ENCODE peak calls at places on chromosomes 4 and X, in seven cellular contexts. I is GM23248, T is neural progenitor cell, L is HCT116, Y is PC-3, U is MM.1S, B is GM23338. H is an unnamed sample.

GRCh38 chrX:56994375-56995270 is 718 bp downstream of the SPIN3 start:
- DNase-seq in T (peak), B (no peak), Y (no peak), I (peak), U (no peak), L (no peak), H (no peak)

GRCh38 chrX:129522184-129523059 is 868 bp downstream of the SMARCA1 start:
- DNase-seq in U (no peak), B (peak), L (peak), T (peak), Y (peak), I (peak), H (peak)

GRCh38 chr4:6794189-6794588 is 11.7 kb downstream of the KIAA0232 start:
- DNase-seq in U (no peak), B (no peak), L (no peak), I (no peak), Y (no peak), T (no peak), H (no peak)

GRCh38 chr4:90586799-90587198 is 459.6 kb downstream of the CCSER1 start:
- DNase-seq in L (no peak), U (no peak), I (no peak), Y (no peak), T (no peak), B (no peak), H (no peak)

GRCh38 chr4:153616005-153616555 is 68.0 kb upstream of the TLR2 start:
- DNase-seq in B (no peak), I (no peak), Y (no peak), L (no peak), T (no peak), U (no peak), H (no peak)

GRCh38 chr4:170391066-170391754 is 301.5 kb upstream of the AADAT start:
- DNase-seq in T (peak), L (no peak), U (no peak), Y (peak), B (no peak), I (peak), H (no peak)

GRCh38 chr4:78776031-78776728 is at the start of gene BMP2K:
- DNase-seq in Y (peak), U (peak), B (peak), L (peak), I (peak), T (peak), H (peak)

GRCh38 chr4:87251104-87251503 is 30.7 kb upstream of the KLHL8 start:
- DNase-seq in U (no peak), Y (no peak), T (peak), B (no peak), L (no peak), I (peak), H (no peak)

GRCh38 chr4:40057540-40058091 is 966 bp downstream of the N4BP2 start:
- DNase-seq in U (peak), T (peak), L (peak), Y (peak), B (peak), I (peak), H (peak)

GRCh38 chr4:158769175-158769831 is 477 bp downstream of the FNIP2 start:
- DNase-seq in B (peak), L (no peak), Y (peak), I (peak), T (no peak), U (peak), H (peak)

GRCh38 chrX:20547649-20548051 is 280.9 kb upstream of the RPS6KA3 start:
- DNase-seq in B (no peak), L (no peak), Y (peak), T (no peak), I (peak), U (peak), H (peak)

GRCh38 chrX:17052210-17052609 is 105.8 kb downstream of the REPS2 start:
- DNase-seq in T (no peak), L (no peak), I (peak), B (no peak), U (no peak), Y (no peak), H (no peak)

GRCh38 chrX:22095306-22095705 is 63.2 kb downstream of the PHEX start:
- DNase-seq in I (peak), L (no peak), T (peak), B (no peak), U (no peak), Y (no peak), H (peak)

GRCh38 chr4:40736910-40737309 is 12.8 kb upstream of the NSUN7 start:
- DNase-seq in T (peak), L (peak), I (peak), U (peak), Y (peak), B (peak), H (peak)

GRCh38 chr4:16102356-16102755 is 18.5 kb upstream of the PROM1 start:
- DNase-seq in Y (no peak), T (no peak), I (no peak), U (no peak), L (no peak), B (no peak), H (no peak)

GRCh38 chrX:32289356-32289755 is 922.0 kb downstream of the DMD start:
- DNase-seq in Y (no peak), L (no peak), I (no peak), U (no peak), B (no peak), T (no peak), H (no peak)

GRCh38 chr4:39846135-39846534 is 131.6 kb downstream of the PDS5A start:
- DNase-seq in L (no peak), T (no peak), B (no peak), U (no peak), I (peak), Y (peak), H (no peak)

DNA sequence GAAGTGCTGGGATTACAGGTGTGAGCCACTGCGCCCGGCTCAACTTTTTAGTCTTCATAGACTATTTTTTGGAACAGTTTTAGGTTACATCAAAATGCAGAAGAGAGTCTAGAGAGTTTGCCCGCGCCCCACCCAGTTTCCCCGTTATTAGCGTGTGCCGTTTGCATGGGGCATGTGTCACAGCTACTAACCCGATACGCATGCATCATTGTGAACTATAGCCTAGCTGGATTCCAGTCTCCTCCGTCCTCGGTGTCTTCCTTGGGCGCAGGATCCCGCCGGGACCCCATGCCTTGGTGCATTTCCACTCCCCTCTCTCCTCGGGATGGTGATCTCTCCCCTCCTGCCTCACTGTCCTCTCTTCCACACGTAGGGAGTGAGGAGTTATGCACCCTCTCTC is 85.5 kb upstream of the ADRA2C start:
- DNase-seq in U (no peak), I (no peak), Y (no peak), B (no peak), L (no peak), T (no peak), H (no peak)
- TF ChIP-seq EZH2phosphoT487 in U (no peak), I (no peak), Y (no peak), B (no peak), L (no peak), T (no peak), H (no peak)

GRCh38 chrX:137033774-137034507 is at the start of gene GPR101:
- DNase-seq in T (peak), Y (no peak), I (peak), L (no peak), U (no peak), B (peak), H (peak)
- TF ChIP-seq EZH2 in T (peak), Y (no peak), I (no peak), L (no peak), U (no peak), B (peak), H (no peak)

DNA sequence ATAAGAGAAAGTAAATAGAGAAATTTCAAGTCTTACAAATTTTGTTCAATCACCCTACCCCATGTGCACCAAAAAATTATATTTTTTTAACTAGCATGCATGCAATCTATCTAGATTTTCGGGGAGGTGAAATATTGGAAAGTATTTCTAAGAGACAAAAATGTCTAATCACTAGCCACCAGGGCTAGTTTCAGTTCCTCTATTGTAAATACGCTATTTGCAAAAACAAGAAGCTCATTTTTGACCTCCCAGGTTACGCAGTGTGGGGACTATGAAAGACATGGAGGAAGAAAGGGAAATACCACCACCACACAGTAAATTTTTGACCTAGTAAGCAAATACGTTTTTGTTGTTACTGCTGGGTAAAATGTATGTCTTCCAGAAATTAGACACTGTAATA is 2.3 kb downstream of the NEXMIF start:
- DNase-seq in I (no peak), L (no peak), T (no peak), U (peak), Y (no peak), B (no peak), H (no peak)
- TF ChIP-seq EZH2phosphoT487 in I (no peak), L (no peak), T (no peak), U (no peak), Y (no peak), B (no peak), H (no peak)

DNA sequence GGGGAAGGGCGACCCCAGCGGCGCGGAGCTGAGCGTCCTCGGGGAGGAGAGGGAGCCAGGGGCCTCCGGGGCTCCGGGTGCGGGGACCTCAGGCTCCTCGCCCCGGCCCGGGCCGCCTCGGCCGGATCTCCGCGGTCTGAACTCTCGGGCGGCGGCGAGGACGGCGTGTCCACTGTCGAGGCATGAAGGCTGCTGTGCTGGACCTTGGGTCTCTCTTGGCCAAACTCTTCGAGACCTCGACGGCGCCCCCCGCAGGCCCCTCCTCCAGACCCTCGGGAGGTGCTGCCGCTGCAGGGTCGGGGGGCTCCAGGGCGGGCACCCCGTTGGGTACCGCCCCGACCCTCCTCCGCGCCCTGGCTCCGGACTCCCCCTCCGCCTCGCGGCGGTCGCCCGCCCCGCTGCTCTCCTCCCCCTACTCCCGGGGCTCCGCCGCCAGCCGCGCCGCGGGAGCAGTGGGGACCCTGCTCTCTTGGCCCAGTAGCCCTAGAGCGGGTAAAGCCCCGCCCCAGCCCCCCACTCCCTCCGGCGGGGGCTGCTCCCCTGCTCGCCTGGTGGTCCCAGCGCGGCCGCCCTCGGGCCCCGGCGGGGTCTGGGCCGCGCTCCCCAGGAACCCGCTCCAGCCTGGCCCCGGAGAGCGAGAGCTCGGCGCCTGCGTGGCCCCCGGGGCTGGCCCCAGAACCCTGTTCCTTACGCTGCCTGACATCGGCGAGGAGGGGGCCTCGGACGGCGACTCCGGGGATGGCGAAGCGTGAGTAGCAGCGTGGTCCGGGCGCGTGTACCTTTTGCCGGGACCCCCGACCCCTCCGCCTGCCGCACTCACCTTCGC is 604 bp downstream of the FAM149A start:
- DNase-seq in U (peak), I (peak), B (peak), T (peak), Y (no peak), L (no peak), H (peak)
- TF ChIP-seq EZH2 in U (no peak), I (no peak), B (no peak), T (peak), Y (peak), L (no peak), H (no peak)

GRCh38 chrX:108177321-108177990 is 85.9 kb downstream of the ATG4A start:
- DNase-seq in L (no peak), I (no peak), Y (no peak), U (no peak), T (peak), B (peak), H (no peak)
- TF ChIP-seq EZH2phosphoT487 in L (no peak), I (no peak), Y (no peak), U (no peak), T (peak), B (no peak), H (no peak)

GRCh38 chr4:173516621-173517612 is 13.1 kb downstream of the HAND2 start:
- DNase-seq in T (peak), U (no peak), L (no peak), Y (no peak), B (peak), I (no peak), H (peak)
- TF ChIP-seq EZH2 in T (peak), U (no peak), L (no peak), Y (no peak), B (peak), I (no peak), H (peak)

GRCh38 chrX:151177141-151178027 is 1.0 kb downstream of the GPR50 start:
- DNase-seq in L (no peak), T (peak), B (peak), Y (no peak), U (no peak), I (no peak), H (peak)
- TF ChIP-seq EZH2phosphoT487 in L (no peak), T (peak), B (no peak), Y (no peak), U (no peak), I (no peak), H (no peak)